ENCODE peak calls at places on chromosomes 11 and 22, in six cellular contexts. S, A, H, G, J and O are unnamed samples. For H3K4me1, the result is how much of the 10 kb centered on the place peaks cover.

GRCh38 chr11:12003329-12003728 is 5.1 kb downstream of the DKK3 start:
- DNase-seq in S (no peak), A (no peak), H (no peak), G (no peak), J (no peak), O (no peak)

GRCh38 chr11:18307461-18308139 is 14.3 kb downstream of the HPS5 start:
- DNase-seq in S (no peak), A (no peak), H (no peak), G (no peak), J (no peak), O (no peak)

GRCh38 chr11:130653838-130654601 is 205.6 kb downstream of the ADAMTS15 start:
- DNase-seq in S (peak), A (no peak), H (no peak), G (peak), J (no peak), O (no peak)

GRCh38 chr11:70650075-70650909 is 252.0 kb downstream of the CTTN start:
- DNase-seq in S (peak), A (peak), H (peak), G (peak), J (peak), O (peak)

GRCh38 chr11:129709801-129710398 is 105.7 kb upstream of the TMEM45B start:
- DNase-seq in S (no peak), A (no peak), H (no peak), G (no peak), J (no peak), O (peak)

GRCh38 chr11:59197990-59198389 is 14.7 kb downstream of the MPEG1 start:
- DNase-seq in S (peak), A (no peak), H (peak), G (no peak), J (no peak), O (no peak)

GRCh38 chr11:45092901-45093760 is 53.3 kb upstream of the PRDM11 start:
- DNase-seq in S (peak), A (no peak), H (peak), G (no peak), J (no peak), O (peak)

GRCh38 chr11:2932850-2933251 is 3.6 kb upstream of the PHLDA2 start:
- DNase-seq in S (peak), A (no peak), H (peak), G (no peak), J (peak), O (no peak)

GRCh38 chr22:45503816-45504702 is 1.4 kb downstream of the FBLN1 start:
- DNase-seq in S (peak), A (peak), H (peak), G (peak), J (no peak), O (peak)

GRCh38 chr11:12376259-12376971 is 956 bp upstream of the PARVA start:
- DNase-seq in S (peak), A (no peak), H (peak), G (no peak), J (no peak), O (no peak)

GRCh38 chr22:26476705-26477340 is 6.8 kb downstream of the HPS4 start:
- DNase-seq in S (peak), A (no peak), H (peak), G (no peak), J (no peak), O (no peak)

GRCh38 chr11:12556155-12556554 is 118.1 kb upstream of the TEAD1 start:
- DNase-seq in S (peak), A (no peak), H (peak), G (peak), J (no peak), O (no peak)

DNA sequence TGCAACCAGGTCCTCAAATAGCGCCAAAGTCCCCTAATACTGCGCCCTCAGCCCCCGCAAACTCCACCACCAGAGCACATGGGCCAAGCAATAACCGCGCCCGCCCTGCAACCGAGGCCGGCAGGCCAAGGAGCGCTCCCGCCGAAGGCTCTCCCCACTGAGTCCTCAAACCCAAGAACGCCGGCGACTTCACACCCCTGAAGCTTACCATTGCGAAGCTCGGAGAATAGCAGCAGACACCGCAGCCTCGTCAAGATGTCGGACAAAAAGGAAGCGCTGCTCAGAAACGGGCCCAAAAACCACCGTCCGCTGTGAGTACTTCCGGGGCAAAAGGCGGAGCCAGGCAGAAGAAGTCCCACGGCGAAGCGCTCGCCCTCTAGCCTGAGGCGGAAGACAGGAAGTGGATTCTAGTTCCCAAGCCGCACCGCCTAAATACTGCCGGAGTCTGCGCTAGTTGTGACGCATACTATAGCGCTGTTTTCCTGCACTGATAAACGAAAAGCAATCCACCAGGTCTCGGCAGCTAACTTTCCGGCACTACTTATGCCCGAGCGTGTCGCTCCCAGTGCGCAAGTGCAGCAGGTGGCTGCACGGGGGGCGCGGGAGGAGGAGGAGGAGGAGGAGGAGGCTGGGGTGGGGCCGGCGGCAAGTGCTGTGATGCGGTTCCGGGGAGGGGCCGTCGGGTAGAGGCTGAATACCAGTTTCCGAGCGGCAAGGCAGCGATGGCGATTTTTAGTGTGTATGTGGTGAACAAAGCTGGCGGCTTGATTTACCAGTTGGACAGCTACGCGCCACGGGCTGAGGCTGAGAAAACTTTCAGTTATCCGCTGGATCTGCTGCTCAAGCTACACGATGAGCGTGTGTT is at the start of the genes RPS25 and TRAPPC4:
- DNase-seq in S (peak), A (peak), H (peak), G (peak), J (peak), O (peak)
- H3K23ac ChIP-seq in S (peak), A (peak), H (peak), G (no peak), J (no peak), O (no peak)

GRCh38 chr11:123437236-123437979 is 7.3 kb downstream of the GRAMD1B start:
- DNase-seq in S (no peak), A (no peak), H (no peak), G (no peak), J (no peak), O (no peak)
- H3K4me1 ChIP-seq in S (under half), A (under half), H (under half), G (under half), J (under half), O (under half)

GRCh38 chr11:46664612-46665011 is 35.8 kb downstream of the ARHGAP1 start:
- DNase-seq in S (no peak), A (no peak), H (no peak), G (no peak), J (peak), O (no peak)
- H2AFZ ChIP-seq in S (no peak), A (no peak), H (no peak), G (no peak), J (no peak), O (no peak)

DNA sequence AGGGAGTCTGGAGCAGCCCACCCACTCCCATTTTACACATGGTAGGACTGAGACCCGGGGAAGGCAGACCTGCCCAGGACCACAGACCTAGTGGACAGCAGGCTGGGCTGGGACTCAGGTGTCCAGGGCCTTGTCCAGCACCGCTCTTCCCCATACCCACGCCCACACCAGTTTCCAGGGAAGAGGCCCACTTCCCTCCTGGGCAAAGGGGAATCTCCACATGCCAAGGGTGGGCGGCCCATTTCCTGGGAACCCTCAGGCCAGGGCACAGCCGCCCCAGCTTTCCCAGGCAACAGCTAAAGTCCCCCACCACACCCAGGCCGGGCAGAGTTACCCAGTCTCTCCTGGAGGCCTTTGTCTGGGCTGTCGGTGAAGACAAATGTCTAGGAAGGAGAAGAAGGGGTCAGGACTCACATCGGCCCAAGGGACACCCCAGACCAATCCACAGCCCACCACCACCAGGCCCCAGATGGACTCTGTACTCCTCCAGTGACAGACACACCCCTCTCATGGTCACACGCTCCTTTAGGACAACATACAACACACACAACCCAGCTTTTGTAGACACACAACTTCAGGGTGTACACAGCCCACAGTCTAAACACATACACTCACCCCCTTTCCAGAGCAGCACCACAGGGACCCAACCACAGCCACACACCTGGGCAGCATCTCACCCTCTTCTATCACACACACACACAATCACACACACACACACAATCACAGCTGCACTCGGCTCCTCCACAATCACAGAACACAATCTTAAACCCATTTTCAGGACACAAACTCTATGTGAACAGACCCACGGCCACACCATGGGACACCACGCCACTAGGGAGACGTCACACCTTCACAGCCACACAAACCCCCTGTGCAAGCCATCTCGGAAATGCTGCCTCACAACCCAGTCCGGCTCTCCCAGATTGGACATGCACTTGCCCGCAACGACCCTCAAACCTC is 5.5 kb downstream of the MFNG start:
- DNase-seq in S (no peak), A (no peak), H (no peak), G (no peak), J (no peak), O (no peak)
- H3K23ac ChIP-seq in S (no peak), A (no peak), H (no peak), G (no peak), J (no peak), O (no peak)

DNA sequence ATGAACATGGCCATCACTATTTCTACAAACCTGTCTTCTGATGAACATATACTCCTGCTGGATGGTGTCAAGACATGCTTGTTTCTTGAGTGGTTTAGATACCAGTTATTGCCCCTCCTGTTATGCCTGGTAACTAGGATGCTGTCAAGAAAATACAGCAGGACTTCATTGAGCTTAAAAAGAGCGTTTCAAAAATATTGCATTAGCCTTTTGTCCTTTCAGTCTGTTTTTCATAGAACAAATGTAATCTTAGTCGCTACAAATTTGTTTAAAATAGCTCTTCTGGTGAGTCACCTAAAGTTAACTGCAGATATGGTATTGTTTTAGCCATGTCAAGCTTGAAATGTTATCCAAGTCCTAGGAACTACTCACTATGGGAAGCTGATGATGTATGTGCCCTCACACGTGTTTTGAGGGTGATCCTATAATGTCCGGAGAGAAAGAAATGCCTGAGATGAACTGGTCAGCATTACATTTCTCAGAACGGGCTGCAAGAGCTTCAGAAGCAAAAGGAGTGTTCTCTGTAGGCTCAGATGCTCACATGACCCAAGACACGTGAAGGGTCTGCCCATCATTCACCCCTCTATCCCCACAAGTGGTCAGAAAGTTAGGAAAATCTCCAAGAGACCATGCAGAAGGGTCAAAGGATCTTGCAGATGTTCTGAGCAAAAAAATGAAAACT is 20.7 kb downstream of the ADM start:
- DNase-seq in S (peak), A (no peak), H (peak), G (no peak), J (no peak), O (no peak)
- H3K4me1 ChIP-seq in S (half or more), A (under half), H (under half), G (under half), J (under half), O (under half)

GRCh38 chr11:68259122-68259959 is 12.4 kb downstream of the C11orf24 start:
- DNase-seq in S (no peak), A (no peak), H (no peak), G (no peak), J (no peak), O (peak)

GRCh38 chr11:68262544-68262827 is 9.3 kb downstream of the C11orf24 start:
- DNase-seq in S (no peak), A (no peak), H (no peak), G (no peak), J (no peak), O (peak)

GRCh38 chr11:68261749-68262543 is 9.8 kb downstream of the C11orf24 start:
- DNase-seq in S (no peak), A (no peak), H (no peak), G (no peak), J (no peak), O (peak)

GRCh38 chr11:68260484-68260883 is 11.3 kb downstream of the C11orf24 start:
- DNase-seq in S (no peak), A (no peak), H (no peak), G (no peak), J (no peak), O (no peak)

GRCh38 chr11:68261006-68261405 is 10.8 kb downstream of the C11orf24 start:
- DNase-seq in S (no peak), A (no peak), H (no peak), G (no peak), J (no peak), O (peak)
- H2AFZ ChIP-seq in S (no peak), A (no peak), H (no peak), G (no peak), J (no peak), O (no peak)